ENCODE peak calls at places on chromosomes 16 and 17, in nine cellular contexts. J is neural progenitor cell, X is PC-3, F is OCI-LY7, D is hepatocyte, E is GM23338, I is MM.1S, A is HCT116, S is SK-N-SH. W is an unnamed sample.

GRCh38 chr17:8151641-8152111 is 528 bp downstream of the PER1 start:
- DNase-seq in F (peak; percentile 41), A (no peak), S (no peak), X (peak; percentile 36), J (peak; percentile 66), E (peak; percentile 54), D (peak; percentile 78), I (no peak), W (peak; percentile 93)

GRCh38 chr17:72474740-72475477 is 354.1 kb downstream of the SOX9 start:
- DNase-seq in A (no peak), D (peak; percentile 62), E (peak; percentile 36), S (peak; percentile 49), X (no peak), I (no peak), J (no peak), F (no peak), W (no peak)

GRCh38 chr16:89711601-89712475 is 8.9 kb downstream of the VPS9D1 start:
- DNase-seq in F (peak; percentile 87), S (peak; percentile 100), J (peak; percentile 65), E (peak; percentile 82), I (peak; percentile 44), D (peak; percentile 70), X (peak; percentile 68), A (peak; percentile 73), W (peak; percentile 84)

GRCh38 chr16:72976047-72976746 is 71.7 kb downstream of the ZFHX3 start:
- DNase-seq in I (no peak), J (no peak), E (no peak), D (peak; percentile 45), F (no peak), A (no peak), S (no peak), X (no peak), W (no peak)

GRCh38 chr17:83012873-83013778 is 66.3 kb upstream of the METRNL start:
- DNase-seq in D (no peak), F (no peak), A (no peak), X (no peak), J (no peak), S (peak; percentile 41), E (no peak), I (peak; percentile 59), W (no peak)

GRCh38 chr17:81681672-81682071 is 1.9 kb downstream of the ARL16 start:
- DNase-seq in X (no peak), E (no peak), F (no peak), D (no peak), A (no peak), J (no peak), I (no peak), S (no peak), W (peak; percentile 12)

GRCh38 chr17:55266051-55266957 is 1.5 kb downstream of the HLF start:
- DNase-seq in D (no peak), J (peak; percentile 38), F (no peak), S (peak; percentile 43), I (no peak), A (no peak), X (no peak), E (peak; percentile 49), W (peak; percentile 9)

GRCh38 chr16:66502020-66502913 is 47.7 kb downstream of the TK2 start:
- DNase-seq in J (no peak), I (no peak), X (no peak), A (no peak), E (no peak), S (no peak), F (no peak), D (peak; percentile 51), W (peak; percentile 82)

GRCh38 chr16:88566158-88566557 is 4.0 kb upstream of the ZC3H18 start:
- DNase-seq in F (no peak), S (no peak), A (peak; percentile 34), E (peak; percentile 36), D (no peak), I (no peak), X (no peak), J (no peak), W (peak; percentile 90)

GRCh38 chr16:88560722-88561484 is 9.3 kb upstream of the ZC3H18 start:
- DNase-seq in J (peak; percentile 78), E (peak; percentile 79), F (no peak), X (peak; percentile 50), A (no peak), I (no peak), S (no peak), D (peak; percentile 60), W (peak; percentile 48)

GRCh38 chr17:74990581-74991105 is 3.2 kb downstream of the CDR2L start:
- DNase-seq in S (no peak), J (no peak), F (no peak), D (no peak), X (no peak), I (no peak), A (no peak), E (no peak), W (no peak)

GRCh38 chr17:74987909-74988711 is 678 bp downstream of the CDR2L start:
- DNase-seq in S (peak; percentile 86), F (peak; percentile 15), E (peak; percentile 85), A (no peak), X (peak; percentile 60), I (no peak), D (peak; percentile 93), J (peak; percentile 88), W (peak; percentile 92)

GRCh38 chr17:74992223-74992622 is 4.8 kb downstream of the CDR2L start:
- DNase-seq in A (no peak), D (no peak), F (no peak), X (no peak), I (no peak), J (no peak), E (no peak), S (no peak), W (no peak)

GRCh38 chr17:74986206-74986576 is 1.2 kb upstream of the CDR2L start:
- DNase-seq in E (no peak), S (no peak), F (no peak), J (no peak), A (no peak), X (no peak), D (no peak), I (no peak), W (no peak)

DNA sequence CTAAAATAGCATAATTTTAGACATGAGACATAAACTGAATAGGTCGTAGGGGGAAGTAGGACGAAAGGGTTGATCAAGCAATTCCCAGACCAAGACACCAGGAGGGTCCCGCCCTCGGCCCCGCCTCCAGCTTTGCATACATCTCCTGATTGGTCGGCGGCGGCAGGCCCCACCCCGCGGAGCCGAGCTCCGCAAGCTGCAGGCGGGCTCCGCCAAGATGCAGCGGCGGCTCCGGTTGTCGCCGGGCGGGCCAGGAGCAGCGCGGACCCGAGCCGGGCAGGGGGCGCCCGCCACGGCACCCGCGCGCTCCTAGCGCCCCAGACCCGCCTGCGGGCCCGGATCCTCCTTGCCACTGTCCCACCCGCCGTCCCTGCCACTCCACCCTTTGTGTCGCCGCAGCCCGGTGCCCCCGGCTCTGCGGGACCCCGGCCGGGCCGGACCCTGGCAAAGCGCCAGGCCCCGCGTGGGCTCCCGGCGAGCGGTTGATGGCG is at the start of gene CDR2L:
- DNase-seq in E (peak; percentile 98), F (peak; percentile 96), A (peak; percentile 83), X (peak; percentile 97), S (peak; percentile 98), I (peak; percentile 90), D (peak; percentile 99), J (peak; percentile 98), W (peak; percentile 98)
- H3K27ac ChIP-seq in E (peak within 1 kb of the TSS; percentile 85), F (no peak within 1 kb of the TSS), A (peak within 1 kb of the TSS; percentile 91), X (peak within 1 kb of the TSS; percentile 17), S (peak within 1 kb of the TSS; percentile 92), I (no peak within 1 kb of the TSS), D (peak within 1 kb of the TSS; percentile 98), J (peak within 1 kb of the TSS; percentile 40), W (peak within 1 kb of the TSS; percentile 100)

GRCh38 chr17:64387545-64388171 is 3.0 kb downstream of the PECAM1 start:
- DNase-seq in J (no peak), E (peak; percentile 8), X (no peak), A (no peak), D (no peak), S (no peak), I (no peak), F (no peak), W (no peak)

GRCh38 chr17:64386412-64387144 is 4.1 kb downstream of the PECAM1 start:
- DNase-seq in A (no peak), X (no peak), I (no peak), D (no peak), J (no peak), S (no peak), E (no peak), F (no peak), W (no peak)

GRCh38 chr17:64387145-64387473 is 3.6 kb downstream of the PECAM1 start:
- DNase-seq in X (no peak), D (no peak), A (no peak), E (no peak), F (no peak), S (no peak), J (no peak), I (no peak), W (no peak)

GRCh38 chr17:64384253-64385186 is 6.1 kb downstream of the PECAM1 start:
- DNase-seq in J (no peak), D (no peak), X (peak; percentile 78), S (no peak), F (no peak), E (no peak), I (no peak), A (no peak), W (peak; percentile 5)

DNA sequence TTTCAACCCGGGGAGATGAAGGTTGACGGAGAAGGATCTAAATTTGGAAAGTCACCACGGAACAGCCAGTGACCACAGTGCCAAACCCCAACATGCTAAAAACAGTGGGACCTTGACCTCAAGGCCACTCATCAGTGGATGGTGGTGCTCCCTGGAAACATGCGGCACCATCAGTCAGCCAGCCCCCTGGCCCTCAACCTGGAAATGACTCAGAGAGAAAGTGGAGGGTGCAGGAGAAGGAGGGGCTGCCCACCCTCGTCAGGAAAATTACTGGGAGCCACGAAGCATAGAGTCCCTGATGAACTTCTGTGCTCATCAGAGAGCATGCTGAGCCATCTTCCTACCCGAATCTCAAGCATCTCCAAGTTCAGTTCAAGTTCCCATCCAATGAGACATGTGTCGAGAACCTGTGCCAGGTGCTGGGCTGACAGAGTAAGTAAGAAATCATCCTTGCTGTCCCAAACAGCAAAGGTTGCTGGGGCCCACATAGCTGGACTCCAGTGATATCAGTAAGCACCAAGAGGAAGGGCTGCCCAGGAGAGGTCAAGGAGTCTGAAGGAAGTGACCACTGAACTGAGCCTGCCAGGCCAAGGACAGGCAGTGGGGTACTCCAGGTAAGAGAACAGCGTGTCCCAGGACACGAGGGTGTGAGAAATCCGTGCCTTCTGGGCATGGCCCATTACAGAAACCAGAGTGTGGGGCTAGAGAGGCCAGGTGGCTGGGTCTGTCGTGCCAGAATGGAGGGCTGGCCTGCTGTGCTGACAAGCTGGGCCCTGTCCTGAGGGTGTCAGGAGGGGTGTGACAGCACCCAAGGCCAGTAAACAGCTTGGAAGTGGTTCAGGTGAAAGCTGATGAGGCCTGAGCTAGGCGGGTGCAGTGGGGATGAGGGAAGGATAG is 5.2 kb downstream of the PECAM1 start:
- DNase-seq in F (no peak), X (peak; percentile 98), E (no peak), J (no peak), A (peak; percentile 46), S (no peak), I (no peak), D (peak; percentile 69), W (peak; percentile 87)
- TF ChIP-seq EZH2phosphoT487 in F (no peak), X (no peak), E (no peak), J (no peak), A (no peak), S (no peak), I (no peak), D (no peak), W (no peak)

GRCh38 chr17:19269102-19269501 is 31.9 kb downstream of the EPN2 start:
- DNase-seq in A (no peak), E (no peak), X (no peak), D (no peak), J (no peak), F (no peak), I (no peak), S (no peak), W (no peak)
- H3K27ac ChIP-seq in A (no peak overlapping the region), E (no peak overlapping the region), X (no peak overlapping the region), D (no peak overlapping the region), J (no peak overlapping the region), F (no peak overlapping the region), I (no peak overlapping the region), S (no peak overlapping the region), W (no peak overlapping the region)

GRCh38 chr17:41428591-41429326 is 4.4 kb upstream of the KRT37 start:
- DNase-seq in X (no peak), S (no peak), A (no peak), D (no peak), E (no peak), J (peak; percentile 16), I (no peak), F (no peak), W (peak; percentile 28)
- TF ChIP-seq EZH2phosphoT487 in X (no peak), S (no peak), A (no peak), D (no peak), E (no peak), J (no peak), I (no peak), F (no peak), W (no peak)

W was measured in GM23248.